ENCODE peak calls at places on chromosomes 1 and 21, in five cellular contexts. K is cardiac muscle cell, F is stomach, H is heart left ventricle, N is neural progenitor cell. M is an unnamed sample. For H3K36me3, the result is how much of the 10 kb centered on the place peaks cover.

GRCh38 chr1:1430114-1430982 is 5.1 kb upstream of the VWA1 start:
- DNase-seq in H (peak), F (peak), N (peak), K (peak), M (peak)

GRCh38 chr21:37087188-37087587 is 14.1 kb downstream of the TTC3 start:
- DNase-seq in H (no peak), K (peak), N (peak), F (no peak), M (no peak)

GRCh38 chr1:23483327-23484252 is at the start of gene ASAP3:
- DNase-seq in F (peak), K (peak), N (peak), H (peak), M (peak)

GRCh38 chr1:27152829-27153548 is 1.9 kb downstream of the SLC9A1 start:
- DNase-seq in N (no peak), K (no peak), H (no peak), F (no peak), M (no peak)

GRCh38 chr1:167473761-167474160 is 44.6 kb downstream of the CD247 start:
- DNase-seq in N (no peak), F (no peak), H (no peak), K (no peak), M (no peak)

GRCh38 chr1:108084866-108085477 is 115.2 kb downstream of the SLC25A24 start:
- DNase-seq in F (no peak), N (no peak), K (no peak), H (no peak), M (no peak)

GRCh38 chr1:94926365-94926914 is 470 bp downstream of the CNN3 start:
- DNase-seq in H (peak), F (peak), N (peak), K (peak), M (peak)

GRCh38 chr1:156257711-156258110 is 9.9 kb upstream of the PAQR6 start:
- DNase-seq in N (no peak), K (no peak), H (no peak), F (no peak), M (no peak)

GRCh38 chr21:23899561-23899960 is 1707.7 kb downstream of the MRPL39 start:
- DNase-seq in H (no peak), N (no peak), F (no peak), K (no peak), M (no peak)

GRCh38 chr1:226575436-226576390 is 27.1 kb downstream of the STUM start:
- DNase-seq in K (peak), N (no peak), H (peak), F (no peak), M (peak)

GRCh38 chr1:10755977-10756521 is 40.4 kb downstream of the CASZ1 start:
- DNase-seq in H (peak), F (peak), N (no peak), K (no peak), M (peak)

GRCh38 chr1:167223144-167224103 is 2.7 kb downstream of the POU2F1 start:
- DNase-seq in H (no peak), K (no peak), F (no peak), N (no peak), M (no peak)

GRCh38 chr1:217471403-217471802 is 159.5 kb downstream of the GPATCH2 start:
- DNase-seq in K (no peak), F (no peak), H (no peak), N (no peak), M (no peak)

GRCh38 chr1:213531369-213532310 is 456.1 kb upstream of the PROX1 start:
- DNase-seq in H (no peak), N (no peak), F (no peak), K (peak), M (no peak)

GRCh38 chr1:19734472-19734999 is 65.2 kb downstream of the TMCO4 start:
- DNase-seq in K (no peak), N (no peak), H (no peak), F (no peak), M (no peak)

GRCh38 chr1:84300991-84301758 is at the start of gene SAMD13:
- DNase-seq in K (peak), F (peak), N (peak), H (peak), M (peak)

GRCh38 chr1:228283043-228283371 is 75.2 kb downstream of the OBSCN start:
- DNase-seq in H (no peak), K (no peak), F (no peak), N (no peak), M (no peak)

GRCh38 chr1:33123266-33123665 is 42.3 kb downstream of the AZIN2 start:
- DNase-seq in K (no peak), N (no peak), H (no peak), F (no peak), M (no peak)

GRCh38 chr1:109502368-109502851 is 7.1 kb downstream of the AMIGO1 start:
- DNase-seq in H (no peak), F (no peak), K (no peak), N (no peak), M (no peak)

GRCh38 chr1:160217466-160218165 is 12.4 kb downstream of the PEA15 start:
- DNase-seq in F (peak), H (no peak), K (no peak), N (no peak), M (no peak)

GRCh38 chr1:97674517-97674916 is 246.3 kb downstream of the DPYD start:
- DNase-seq in H (no peak), N (no peak), F (no peak), K (no peak), M (no peak)

GRCh38 chr1:8015036-8015808 is 10.9 kb downstream of the ERRFI1 start:
- DNase-seq in H (no peak), F (no peak), K (peak), N (peak), M (no peak)

GRCh38 chr1:211381481-211382181 is 55.0 kb downstream of the TRAF5 start:
- DNase-seq in H (no peak), N (no peak), F (no peak), K (no peak), M (no peak)

GRCh38 chr1:234217316-234217840 is 155.9 kb upstream of the COA6 start:
- DNase-seq in F (no peak), N (no peak), H (no peak), K (no peak), M (no peak)

GRCh38 chr1:154427173-154428139 is 22.3 kb downstream of the IL6R start:
- DNase-seq in H (peak), N (no peak), K (no peak), F (peak), M (peak)

GRCh38 chr1:3924186-3924815 is 24.2 kb upstream of the C1orf174 start:
- DNase-seq in K (no peak), F (no peak), H (no peak), N (no peak), M (no peak)

GRCh38 chr21:42572906-42573495 is 59.3 kb downstream of the SLC37A1 start:
- DNase-seq in N (no peak), F (peak), H (peak), K (no peak), M (no peak)

GRCh38 chr1:14095001-14095400 is 395.0 kb downstream of the PRDM2 start:
- DNase-seq in H (no peak), F (no peak), K (peak), N (peak), M (no peak)

GRCh38 chr1:160366731-160367515 is at the start of gene NHLH1:
- DNase-seq in N (no peak), F (no peak), K (no peak), H (no peak), M (no peak)

GRCh38 chr1:202283379-202283844 is 58.3 kb downstream of the UBE2T start:
- DNase-seq in K (no peak), H (no peak), N (no peak), F (no peak), M (no peak)

GRCh38 chr1:38685373-38685772 is 174.2 kb downstream of the RRAGC start:
- DNase-seq in H (no peak), N (no peak), K (no peak), F (no peak), M (no peak)

GRCh38 chr1:211738709-211739301 is 63.4 kb upstream of the NEK2 start:
- DNase-seq in F (no peak), K (no peak), H (no peak), N (no peak), M (no peak)

GRCh38 chr1:42940851-42941639 is 17.6 kb downstream of the SLC2A1 start:
- DNase-seq in K (no peak), F (no peak), N (no peak), H (peak), M (no peak)
- H3K36me3 ChIP-seq in K (under half), F (under half), N (under half), H (under half), M (under half)

GRCh38 chr21:46000731-46001641 is 19.4 kb downstream of the COL6A1 start:
- DNase-seq in N (no peak), H (peak), K (peak), F (peak), M (peak)
- H3K36me3 ChIP-seq in N (under half), H (under half), K (under half), F (under half), M (under half)

DNA sequence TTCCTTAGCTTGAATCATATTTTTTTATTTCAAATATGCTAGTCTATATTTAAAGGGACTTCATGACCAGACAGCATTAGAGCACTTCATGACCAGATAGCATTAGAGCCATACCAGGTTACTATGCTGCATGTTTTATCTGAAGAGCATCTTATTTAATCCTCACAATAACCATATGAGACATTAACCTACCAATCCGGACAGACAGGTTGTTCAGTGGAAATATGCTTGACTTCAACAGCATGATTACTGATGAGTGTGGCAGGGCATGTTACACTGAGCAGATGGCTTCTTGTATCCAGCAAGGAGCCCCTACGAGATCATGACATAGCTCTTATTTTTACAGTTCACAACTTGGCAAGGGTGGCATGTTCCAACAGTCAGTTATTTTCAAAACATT is 85.0 kb upstream of the KCTD3 start:
- DNase-seq in H (no peak), K (no peak), N (no peak), F (no peak), M (no peak)
- H3K36me3 ChIP-seq in H (under half), K (under half), N (under half), F (under half), M (under half)

GRCh38 chr1:182386980-182387379 is 4.6 kb downstream of the GLUL start:
- DNase-seq in K (no peak), F (no peak), N (no peak), H (no peak), M (no peak)
- H3K36me3 ChIP-seq in K (half or more), F (half or more), N (under half), H (under half), M (half or more)

GRCh38 chr1:201144701-201145100 is 9.6 kb downstream of the TMEM9 start:
- DNase-seq in N (no peak), H (no peak), K (no peak), F (no peak), M (no peak)
- H3K36me3 ChIP-seq in N (under half), H (under half), K (half or more), F (half or more), M (half or more)

GRCh38 chr1:204435246-204435885 is 23.7 kb upstream of the PPP1R15B start:
- DNase-seq in H (no peak), F (no peak), K (no peak), N (no peak), M (no peak)
- H3K36me3 ChIP-seq in H (under half), F (under half), K (half or more), N (under half), M (half or more)

DNA sequence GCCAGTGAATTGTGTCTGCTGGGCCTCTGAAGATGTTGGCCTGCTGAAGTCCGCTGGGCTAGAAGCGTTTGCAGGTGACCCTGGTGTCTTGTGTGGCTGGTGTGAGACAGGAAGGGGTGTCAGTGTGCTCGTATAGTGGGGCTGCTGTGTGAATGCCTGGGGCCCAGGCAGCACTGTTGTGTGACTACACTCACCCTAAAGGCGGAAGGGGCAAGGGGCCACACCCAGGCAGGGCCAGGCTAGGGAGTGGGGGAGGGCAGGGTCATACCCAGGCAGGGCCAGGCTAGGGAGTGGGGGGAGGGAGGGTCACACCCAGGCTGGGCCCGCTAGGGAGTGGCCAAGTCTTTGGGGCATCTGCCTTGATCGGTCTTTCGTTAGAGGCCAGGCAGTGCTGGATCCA is 25.0 kb downstream of the PDXK start:
- DNase-seq in H (no peak), F (no peak), K (no peak), N (no peak), M (no peak)
- H3K36me3 ChIP-seq in H (under half), F (under half), K (under half), N (under half), M (under half)

DNA sequence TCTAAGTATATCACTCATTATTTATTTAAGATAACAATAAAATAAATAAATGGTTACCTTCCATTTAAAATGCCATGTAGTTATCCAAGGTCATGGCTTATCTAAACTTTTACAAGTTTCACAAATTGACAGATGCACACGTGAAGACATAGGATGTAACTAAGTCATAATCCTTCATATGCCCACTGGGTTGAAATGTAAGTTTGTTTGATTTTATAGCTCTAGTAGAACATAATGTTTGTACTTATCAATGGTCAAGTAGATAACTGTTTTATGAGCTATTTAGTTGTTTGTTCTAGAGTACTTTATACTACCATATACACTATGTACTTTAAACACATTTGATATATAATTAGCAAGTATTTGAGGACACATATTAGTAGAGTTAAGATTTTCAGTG is 43.0 kb downstream of the ITGB3BP start:
- DNase-seq in K (no peak), H (no peak), N (no peak), F (no peak), M (no peak)
- H3K36me3 ChIP-seq in K (under half), H (under half), N (under half), F (under half), M (under half)

M was measured in heart right ventricle.